ENCODE peak calls at places on chromosomes 11 and 22, in five cellular contexts. One of them, this sample, is unnamed.

GRCh38 chr11:24622262-24622661 is 125.4 kb downstream of the LUZP2 start:
- DNase-seq in NCI-H2081 treated with DMSO at 0.1 percent for 48 hours: no peak
- DNase-seq in lower leg skin: no peak
- DNase-seq in neural crest cell: no peak
- DNase-seq in RPMI7951: no peak
- DNase-seq in this sample: no peak

GRCh38 chr22:48238018-48238915 is 1475.8 kb downstream of the TBC1D22A start:
- DNase-seq in neural crest cell: no peak
- DNase-seq in lower leg skin: no peak
- DNase-seq in NCI-H2081 treated with DMSO at 0.1 percent for 48 hours: no peak
- DNase-seq in RPMI7951: no peak
- DNase-seq in this sample: no peak

GRCh38 chr11:100925935-100926334 is 203.7 kb downstream of the PGR start:
- DNase-seq in NCI-H2081 treated with DMSO at 0.1 percent for 48 hours: no peak
- DNase-seq in RPMI7951: peak
- DNase-seq in neural crest cell: no peak
- DNase-seq in lower leg skin: no peak
- DNase-seq in this sample: no peak

GRCh38 chr11:130202009-130202817 is 42.6 kb downstream of the ST14 start:
- DNase-seq in RPMI7951: no peak
- DNase-seq in lower leg skin: no peak
- DNase-seq in NCI-H2081 treated with DMSO at 0.1 percent for 48 hours: no peak
- DNase-seq in neural crest cell: no peak
- DNase-seq in this sample: no peak

GRCh38 chr11:12182650-12183511 is 72.5 kb downstream of the MICAL2 start:
- DNase-seq in neural crest cell: no peak
- DNase-seq in lower leg skin: no peak
- DNase-seq in NCI-H2081 treated with DMSO at 0.1 percent for 48 hours: no peak
- DNase-seq in RPMI7951: peak
- DNase-seq in this sample: peak

GRCh38 chr22:28402066-28402465 is 277.6 kb downstream of the TTC28 start:
- DNase-seq in NCI-H2081 treated with DMSO at 0.1 percent for 48 hours: no peak
- DNase-seq in lower leg skin: no peak
- DNase-seq in neural crest cell: no peak
- DNase-seq in RPMI7951: no peak
- DNase-seq in this sample: peak

GRCh38 chr22:20995329-20996030 is 6.4 kb downstream of the THAP7 start:
- DNase-seq in NCI-H2081 treated with DMSO at 0.1 percent for 48 hours: no peak
- DNase-seq in RPMI7951: no peak
- DNase-seq in lower leg skin: no peak
- DNase-seq in neural crest cell: no peak
- DNase-seq in this sample: no peak

GRCh38 chr11:75481602-75482309 is 44.0 kb downstream of the GDPD5 start:
- DNase-seq in neural crest cell: no peak
- DNase-seq in NCI-H2081 treated with DMSO at 0.1 percent for 48 hours: no peak
- DNase-seq in RPMI7951: no peak
- DNase-seq in lower leg skin: no peak
- DNase-seq in this sample: no peak

GRCh38 chr11:62604460-62605130 is 2.9 kb upstream of the MTA2 start:
- DNase-seq in neural crest cell: no peak
- DNase-seq in lower leg skin: no peak
- DNase-seq in NCI-H2081 treated with DMSO at 0.1 percent for 48 hours: no peak
- DNase-seq in RPMI7951: no peak
- DNase-seq in this sample: no peak

GRCh38 chr11:94815705-94816344 is 47.7 kb downstream of the AMOTL1 start:
- DNase-seq in neural crest cell: peak
- DNase-seq in RPMI7951: peak
- DNase-seq in NCI-H2081 treated with DMSO at 0.1 percent for 48 hours: no peak
- DNase-seq in lower leg skin: no peak
- DNase-seq in this sample: no peak

GRCh38 chr11:86068138-86068861 is 584 bp downstream of the PICALM start:
- DNase-seq in RPMI7951: peak
- DNase-seq in NCI-H2081 treated with DMSO at 0.1 percent for 48 hours: no peak
- DNase-seq in lower leg skin: peak
- DNase-seq in neural crest cell: peak
- DNase-seq in this sample: no peak

This sample was measured in NCI-H446.